ENCODE peak calls at places on chromosomes 1 and 21, in four cellular contexts. A is Peyer's patch, T is kidney epithelial cell, R is fibroblast of pulmonary artery. D is an unnamed sample.

GRCh38 chr1:14635421-14635820 is 36.9 kb downstream of the KAZN start:
- DNase-seq in R (no peak), T (no peak), A (no peak), D (no peak)

GRCh38 chr1:24981632-24982007 is 51.5 kb upstream of the RUNX3 start:
- DNase-seq in T (no peak), R (no peak), A (no peak), D (no peak)

GRCh38 chr1:24416666-24417391 is 1.2 kb downstream of the NIPAL3 start:
- DNase-seq in T (peak), R (peak), A (peak), D (no peak)

GRCh38 chr21:20662523-20662922 is 335.7 kb upstream of the NCAM2 start:
- DNase-seq in R (no peak), A (no peak), T (no peak), D (no peak)

GRCh38 chr1:85494957-85495266 is 30.0 kb upstream of the DDAH1 start:
- DNase-seq in R (peak), T (no peak), A (no peak), D (no peak)

GRCh38 chr1:114154963-114155322 is 1.3 kb upstream of the SYT6 start:
- DNase-seq in T (no peak), R (no peak), A (no peak), D (no peak)

GRCh38 chr1:12125422-12126355 is 41.1 kb upstream of the TNFRSF1B start:
- DNase-seq in T (no peak), A (no peak), R (no peak), D (no peak)

GRCh38 chr21:45050361-45050785 is 24.0 kb upstream of the ADARB1 start:
- DNase-seq in T (no peak), A (no peak), R (peak), D (no peak)

GRCh38 chr1:19113362-19114092 is 96.5 kb downstream of the UBR4 start:
- DNase-seq in T (peak), R (peak), A (peak), D (no peak)

GRCh38 chr1:44798481-44799365 is 1.5 kb upstream of the PLK3 start:
- DNase-seq in R (no peak), A (peak), T (no peak), D (no peak)

GRCh38 chr1:77558591-77559164 is 123.8 kb downstream of the ZZZ3 start:
- DNase-seq in A (no peak), T (no peak), R (no peak), D (no peak)

GRCh38 chr21:16992448-16992847 is 520.4 kb upstream of the CXADR start:
- DNase-seq in A (no peak), T (no peak), R (no peak), D (no peak)

GRCh38 chr1:34754878-34755637 is at the start of gene GJB5:
- DNase-seq in A (no peak), R (no peak), T (no peak), D (no peak)

GRCh38 chr1:172845371-172845770 is 186.5 kb downstream of the FASLG start:
- DNase-seq in T (no peak), A (no peak), R (peak), D (no peak)

GRCh38 chr1:209667701-209668100 is 7.5 kb upstream of the G0S2 start:
- DNase-seq in A (no peak), R (no peak), T (no peak), D (no peak)

GRCh38 chr21:18049461-18049860 is 195.2 kb upstream of the CHODL start:
- DNase-seq in T (no peak), R (no peak), A (no peak), D (no peak)

GRCh38 chr1:214801191-214801590 is 198.2 kb downstream of the CENPF start:
- DNase-seq in A (no peak), R (no peak), T (no peak), D (no peak)

GRCh38 chr1:243742814-243743213 is 107.2 kb downstream of the AKT3 start:
- DNase-seq in A (no peak), T (no peak), R (peak), D (no peak)

GRCh38 chr1:223248787-223249175 is 105.7 kb upstream of the TLR5 start:
- DNase-seq in R (no peak), T (no peak), A (no peak), D (no peak)

GRCh38 chr1:24092979-24093378 is 19.0 kb downstream of the MYOM3 start:
- DNase-seq in T (no peak), A (no peak), R (no peak), D (no peak)

GRCh38 chr1:117656202-117656641 is 50.4 kb downstream of the TENT5C start:
- DNase-seq in R (no peak), T (no peak), A (peak), D (peak)

GRCh38 chr1:161013104-161013590 is 7.8 kb downstream of the F11R start:
- DNase-seq in R (peak), T (no peak), A (no peak), D (no peak)

GRCh38 chr21:41761211-41762181 is 5.4 kb downstream of the RIPK4 start:
- DNase-seq in R (peak), A (no peak), T (no peak), D (no peak)

GRCh38 chr1:8152731-8153702 is 126.9 kb upstream of the ERRFI1 start:
- DNase-seq in R (no peak), A (peak), T (no peak), D (no peak)

GRCh38 chr1:28249013-28249870 is 10.1 kb upstream of the SESN2 start:
- DNase-seq in A (peak), T (peak), R (peak), D (no peak)

GRCh38 chr1:2378441-2378851 is 12.9 kb downstream of the MORN1 start:
- DNase-seq in R (no peak), T (no peak), A (no peak), D (no peak)

GRCh38 chr1:68495968-68496679 is 758 bp downstream of the DEPDC1 start:
- DNase-seq in A (no peak), T (no peak), R (no peak), D (no peak)

GRCh38 chr21:26506951-26507350 is 66.1 kb downstream of the CYYR1 start:
- DNase-seq in T (peak), R (peak), A (no peak), D (no peak)

GRCh38 chr1:2497891-2498290 is 21.8 kb downstream of the PLCH2 start:
- DNase-seq in R (no peak), A (no peak), T (no peak), D (no peak)

GRCh38 chr1:39892611-39893595 is 8.8 kb downstream of the MYCL start:
- DNase-seq in R (peak), A (no peak), T (peak), D (no peak)

GRCh38 chr21:29342394-29342957 is 43.8 kb downstream of the BACH1 start:
- DNase-seq in A (peak), T (peak), R (peak), D (no peak)

GRCh38 chr1:166679369-166679768 is 159.9 kb upstream of the POGK start:
- DNase-seq in T (no peak), R (no peak), A (no peak), D (no peak)

GRCh38 chr1:153962088-153963029 is 978 bp downstream of the SLC39A1 start:
- DNase-seq in T (no peak), R (peak), A (peak), D (no peak)

GRCh38 chr1:11078631-11079030 is 18.8 kb upstream of the SRM start:
- DNase-seq in A (no peak), R (no peak), T (no peak), D (no peak)

GRCh38 chr1:64041366-64042131 is 161.9 kb upstream of the UBE2U start:
- DNase-seq in A (no peak), R (no peak), T (no peak), D (no peak)

GRCh38 chr1:109639063-109639840 is 16.6 kb upstream of the GSTM4 start:
- DNase-seq in A (no peak), T (no peak), R (no peak), D (no peak)

GRCh38 chr1:28456078-28456477 is 49.8 kb upstream of the RCC1 start:
- DNase-seq in R (peak), T (no peak), A (no peak), D (no peak)

GRCh38 chr1:77188770-77189169 is 30.5 kb downstream of the PIGK start:
- DNase-seq in A (no peak), R (peak), T (no peak), D (no peak)

GRCh38 chr1:115977481-115978258 is 1.4 kb downstream of the SLC22A15 start:
- DNase-seq in A (peak), T (peak), R (peak), D (no peak)

GRCh38 chr1:48675251-48675650 is 101.4 kb downstream of the BEND5 start:
- DNase-seq in R (no peak), A (no peak), T (no peak), D (no peak)

GRCh38 chr1:48671578-48671977 is 105.1 kb downstream of the BEND5 start:
- DNase-seq in T (no peak), A (no peak), R (peak), D (no peak)

GRCh38 chr1:48674641-48675040 is 102.0 kb downstream of the BEND5 start:
- DNase-seq in R (peak), A (no peak), T (peak), D (no peak)

GRCh38 chr1:48676376-48676775 is 100.3 kb downstream of the BEND5 start:
- DNase-seq in A (no peak), T (no peak), R (no peak), D (no peak)

DNA sequence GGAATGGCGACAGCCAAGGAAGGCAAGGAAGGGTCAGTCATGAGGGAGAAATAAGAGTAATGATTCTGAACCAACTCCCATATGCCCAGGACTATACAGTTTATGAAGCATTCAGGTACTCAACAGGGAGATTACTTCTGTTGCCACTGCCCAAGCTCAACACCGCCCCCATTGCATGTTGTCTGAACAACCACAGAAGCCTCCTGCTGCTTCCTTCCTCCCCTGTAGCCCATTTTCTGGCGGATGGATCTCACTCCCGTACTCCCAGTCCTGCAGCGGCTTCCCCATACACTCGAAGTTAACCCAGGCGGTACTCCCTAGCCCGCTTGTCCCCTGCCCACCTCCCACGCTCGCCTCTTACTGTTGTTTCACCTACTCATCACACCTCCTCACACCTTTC is 103.0 kb downstream of the BEND5 start:
- DNase-seq in A (no peak), T (no peak), R (no peak), D (no peak)
- TF ChIP-seq CTCF in A (no peak), T (peak), R (peak), D (no peak)

GRCh38 chr1:193519922-193520321 is 333.5 kb upstream of the B3GALT2 start:
- DNase-seq in T (no peak), A (no peak), R (no peak), D (no peak)
- TF ChIP-seq CTCF in T (no peak), A (no peak), R (no peak), D (no peak)

GRCh38 chr1:231421616-231421970 is 494 bp downstream of the EGLN1 start:
- DNase-seq in A (peak), T (no peak), R (peak), D (no peak)

GRCh38 chr1:231423648-231424047 is 1.6 kb upstream of the EGLN1 start:
- DNase-seq in A (no peak), R (no peak), T (no peak), D (no peak)

GRCh38 chr1:231422798-231423309 is 767 bp upstream of the EGLN1 start:
- DNase-seq in T (no peak), R (no peak), A (no peak), D (no peak)

GRCh38 chr1:231420959-231421615 is 1.0 kb downstream of the EGLN1 start:
- DNase-seq in A (peak), R (peak), T (no peak), D (peak)

GRCh38 chr1:231421971-231422797 is at the start of gene EGLN1:
- DNase-seq in R (peak), A (peak), T (peak), D (peak)
- TF ChIP-seq CTCF in R (peak), A (peak), T (peak), D (no peak)

GRCh38 chr1:36414384-36414783 is 16.7 kb upstream of the LSM10 start:
- DNase-seq in A (no peak), R (no peak), T (no peak), D (no peak)

GRCh38 chr1:36408479-36408878 is 10.8 kb upstream of the LSM10 start:
- DNase-seq in R (peak), A (no peak), T (no peak), D (no peak)

GRCh38 chr1:36406440-36406839 is 8.7 kb upstream of the LSM10 start:
- DNase-seq in R (no peak), T (no peak), A (no peak), D (no peak)

GRCh38 chr1:36415661-36416346 is 18.1 kb upstream of the LSM10 start:
- DNase-seq in T (no peak), R (no peak), A (no peak), D (no peak)

DNA sequence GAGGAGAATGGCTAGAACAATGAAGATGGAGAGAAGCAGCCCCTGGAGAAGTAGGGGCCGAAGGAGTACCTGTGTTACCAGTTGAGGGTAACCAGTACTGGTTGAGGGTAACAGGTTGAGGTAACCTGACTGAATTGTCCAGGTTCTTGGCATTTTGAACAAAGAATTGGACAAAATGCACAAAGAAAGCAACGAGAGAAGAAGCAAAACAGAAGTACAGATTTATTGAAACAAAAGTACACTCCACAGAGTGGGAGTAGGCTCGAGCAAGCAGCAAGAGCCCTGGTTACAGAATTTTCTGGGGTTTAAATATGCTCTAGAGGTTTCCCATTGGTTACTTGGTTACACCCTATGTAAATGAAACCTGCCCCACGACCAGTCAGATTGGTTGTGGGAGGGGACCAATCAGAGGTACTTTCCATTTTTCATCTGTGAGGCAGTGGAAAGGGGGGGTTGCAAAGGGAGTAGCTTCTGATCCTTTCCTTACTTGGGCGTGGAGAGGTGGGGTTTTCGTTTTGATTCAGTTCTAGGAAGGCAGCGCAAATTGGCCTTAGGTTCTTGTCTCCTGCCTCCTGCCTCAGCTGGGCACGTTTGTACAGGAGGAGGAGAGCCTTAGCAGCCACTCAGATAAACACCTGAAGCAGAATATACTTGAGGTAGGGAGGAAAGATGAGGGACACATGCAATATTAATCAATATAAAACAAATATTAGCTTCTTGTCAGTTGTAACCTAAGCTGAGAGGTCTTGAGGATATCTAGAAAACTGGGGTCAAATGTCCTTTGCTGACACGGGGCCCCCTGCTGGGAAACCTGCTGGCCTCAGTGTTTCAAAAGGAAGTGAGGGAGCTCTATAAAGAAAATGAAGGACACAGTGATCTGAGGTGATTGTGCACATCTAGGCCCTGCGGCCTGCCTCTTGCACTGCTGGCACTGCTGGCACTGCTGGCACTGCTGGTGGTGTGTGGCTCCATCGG is 14.3 kb upstream of the LSM10 start:
- DNase-seq in T (no peak), A (no peak), R (peak), D (no peak)
- TF ChIP-seq CTCF in T (no peak), A (no peak), R (no peak), D (no peak)

DNA sequence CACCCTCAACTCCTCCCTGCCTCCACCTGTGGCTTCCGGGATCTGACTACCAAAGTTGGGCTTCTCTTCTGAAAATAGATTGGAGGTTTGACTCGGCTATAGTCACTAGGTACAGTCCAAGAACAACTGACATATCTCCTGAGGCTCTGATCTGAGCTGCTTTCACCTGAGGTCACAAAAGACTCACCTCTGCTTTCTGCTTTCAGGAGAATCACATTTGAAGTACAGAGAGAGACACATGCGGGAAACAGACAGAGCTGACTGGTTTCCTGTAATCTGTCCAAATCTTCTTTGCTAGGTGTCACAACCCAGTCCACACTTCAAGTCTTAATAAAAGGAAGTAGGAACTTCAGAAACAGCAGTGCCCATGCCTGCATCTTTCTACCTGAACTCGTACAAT is 245.4 kb upstream of the CHRM3 start:
- DNase-seq in T (no peak), R (no peak), A (no peak), D (no peak)
- TF ChIP-seq CTCF in T (no peak), R (no peak), A (no peak), D (no peak)

DNA sequence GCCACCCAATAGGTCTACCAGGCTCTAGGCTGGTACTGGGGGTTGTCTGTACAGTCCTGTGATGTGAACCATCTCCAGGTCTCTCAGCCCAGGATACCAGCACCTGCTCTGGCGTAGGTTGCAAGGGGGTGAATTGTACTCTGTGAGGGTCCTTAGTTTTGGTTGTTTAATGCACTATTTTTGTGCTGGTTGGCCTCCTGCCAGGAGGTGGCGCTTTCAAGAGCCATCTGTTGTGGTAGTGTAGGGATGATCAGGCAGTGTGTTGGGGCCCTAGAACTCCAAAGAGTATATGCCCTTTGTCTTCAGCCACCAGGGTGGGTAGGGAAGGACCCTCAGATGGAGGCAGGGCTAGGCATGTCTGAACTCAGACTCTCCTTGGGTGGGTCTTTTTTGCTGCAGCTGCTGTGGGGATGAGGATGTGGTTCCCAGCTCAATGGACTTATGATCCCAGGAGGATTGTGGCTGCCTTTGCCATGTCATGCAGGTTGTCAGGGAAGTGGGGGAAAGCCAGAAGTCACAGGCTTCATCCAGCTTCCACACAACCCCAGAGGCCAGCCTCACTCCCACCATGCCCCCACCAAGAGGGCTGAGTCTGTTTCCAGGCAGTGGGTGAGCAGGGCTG is 301.8 kb upstream of the CHRM3 start:
- DNase-seq in T (no peak), A (no peak), R (no peak), D (no peak)
- TF ChIP-seq CTCF in T (no peak), A (no peak), R (no peak), D (no peak)

D was measured in activated B cell treated with CpG ODN at 0.5 μM for 24 hours.